ENCODE peak calls at places on chromosome 2, in six cellular contexts. One of them, this sample, is unnamed.

GRCh38 chr2:240965296-240965904 is 33.0 kb upstream of the SNED1 start:
- DNase-seq in A549: no peak
- DNase-seq in heart left ventricle: peak
- DNase-seq in naive thymus-derived CD4-positive, alpha-beta T cell: peak
- DNase-seq in CD8-positive, alpha-beta memory T cell: no peak
- DNase-seq in transverse colon: peak
- DNase-seq in this sample: peak

GRCh38 chr2:100262555-100263320 is 59.6 kb downstream of the LONRF2 start:
- DNase-seq in A549: peak
- DNase-seq in heart left ventricle: peak
- DNase-seq in naive thymus-derived CD4-positive, alpha-beta T cell: peak
- DNase-seq in CD8-positive, alpha-beta memory T cell: peak
- DNase-seq in transverse colon: peak
- DNase-seq in this sample: peak

GRCh38 chr2:7573166-7573845 is 656.1 kb downstream of the RNF144A start:
- DNase-seq in A549: no peak
- DNase-seq in heart left ventricle: no peak
- DNase-seq in naive thymus-derived CD4-positive, alpha-beta T cell: no peak
- DNase-seq in CD8-positive, alpha-beta memory T cell: no peak
- DNase-seq in transverse colon: no peak
- DNase-seq in this sample: no peak

GRCh38 chr2:223594259-223594658 is 7.9 kb downstream of the SCG2 start:
- DNase-seq in A549: no peak
- DNase-seq in heart left ventricle: no peak
- DNase-seq in naive thymus-derived CD4-positive, alpha-beta T cell: no peak
- DNase-seq in CD8-positive, alpha-beta memory T cell: no peak
- DNase-seq in transverse colon: no peak
- DNase-seq in this sample: no peak

GRCh38 chr2:219099319-219099718 is 38.6 kb upstream of the IHH start:
- DNase-seq in A549: no peak
- DNase-seq in heart left ventricle: no peak
- DNase-seq in naive thymus-derived CD4-positive, alpha-beta T cell: no peak
- DNase-seq in CD8-positive, alpha-beta memory T cell: no peak
- DNase-seq in transverse colon: no peak
- DNase-seq in this sample: no peak

GRCh38 chr2:64913357-64913869 is 75.8 kb upstream of the SLC1A4 start:
- DNase-seq in A549: no peak
- DNase-seq in heart left ventricle: no peak
- DNase-seq in naive thymus-derived CD4-positive, alpha-beta T cell: no peak
- DNase-seq in CD8-positive, alpha-beta memory T cell: no peak
- DNase-seq in transverse colon: peak
- DNase-seq in this sample: no peak

GRCh38 chr2:127161176-127162136 is 54.5 kb upstream of the BIN1 start:
- DNase-seq in A549: no peak
- DNase-seq in heart left ventricle: no peak
- DNase-seq in naive thymus-derived CD4-positive, alpha-beta T cell: no peak
- DNase-seq in CD8-positive, alpha-beta memory T cell: no peak
- DNase-seq in transverse colon: no peak
- DNase-seq in this sample: no peak

GRCh38 chr2:95530734-95531133 is 46.2 kb upstream of the TRIM43B start:
- DNase-seq in A549: no peak
- DNase-seq in heart left ventricle: no peak
- DNase-seq in naive thymus-derived CD4-positive, alpha-beta T cell: no peak
- DNase-seq in CD8-positive, alpha-beta memory T cell: no peak
- DNase-seq in transverse colon: no peak
- DNase-seq in this sample: no peak

GRCh38 chr2:14743883-14744282 is 111.4 kb downstream of the LRATD1 start:
- DNase-seq in A549: no peak
- DNase-seq in heart left ventricle: no peak
- DNase-seq in naive thymus-derived CD4-positive, alpha-beta T cell: no peak
- DNase-seq in CD8-positive, alpha-beta memory T cell: no peak
- DNase-seq in transverse colon: no peak
- DNase-seq in this sample: no peak

GRCh38 chr2:240254337-240255164 is 114.1 kb upstream of the OTOS start:
- DNase-seq in A549: no peak
- DNase-seq in heart left ventricle: no peak
- DNase-seq in naive thymus-derived CD4-positive, alpha-beta T cell: no peak
- DNase-seq in CD8-positive, alpha-beta memory T cell: no peak
- DNase-seq in transverse colon: no peak
- DNase-seq in this sample: no peak

GRCh38 chr2:72367530-72368225 is 220.0 kb upstream of the CYP26B1 start:
- DNase-seq in A549: peak
- DNase-seq in heart left ventricle: peak
- DNase-seq in naive thymus-derived CD4-positive, alpha-beta T cell: no peak
- DNase-seq in CD8-positive, alpha-beta memory T cell: no peak
- DNase-seq in transverse colon: peak
- DNase-seq in this sample: peak

GRCh38 chr2:219473511-219473910 is 25.2 kb upstream of the GMPPA start:
- DNase-seq in A549: no peak
- DNase-seq in heart left ventricle: no peak
- DNase-seq in naive thymus-derived CD4-positive, alpha-beta T cell: no peak
- DNase-seq in CD8-positive, alpha-beta memory T cell: no peak
- DNase-seq in transverse colon: no peak
- DNase-seq in this sample: no peak

GRCh38 chr2:86337235-86338099 is at the start of gene REEP1:
- DNase-seq in A549: peak
- DNase-seq in heart left ventricle: peak
- DNase-seq in naive thymus-derived CD4-positive, alpha-beta T cell: no peak
- DNase-seq in CD8-positive, alpha-beta memory T cell: no peak
- DNase-seq in transverse colon: no peak
- DNase-seq in this sample: peak

GRCh38 chr2:148527488-148528340 is 116.8 kb upstream of the EPC2 start:
- DNase-seq in A549: no peak
- DNase-seq in heart left ventricle: no peak
- DNase-seq in naive thymus-derived CD4-positive, alpha-beta T cell: no peak
- DNase-seq in CD8-positive, alpha-beta memory T cell: no peak
- DNase-seq in transverse colon: no peak
- DNase-seq in this sample: no peak

GRCh38 chr2:101296314-101296809 is 12.1 kb downstream of the RNF149 start:
- DNase-seq in A549: no peak
- DNase-seq in heart left ventricle: no peak
- DNase-seq in naive thymus-derived CD4-positive, alpha-beta T cell: no peak
- DNase-seq in CD8-positive, alpha-beta memory T cell: no peak
- DNase-seq in transverse colon: no peak
- DNase-seq in this sample: no peak

GRCh38 chr2:158973511-158973956 is 5.1 kb downstream of the TANC1 start:
- DNase-seq in A549: no peak
- DNase-seq in heart left ventricle: no peak
- DNase-seq in naive thymus-derived CD4-positive, alpha-beta T cell: no peak
- DNase-seq in CD8-positive, alpha-beta memory T cell: no peak
- DNase-seq in transverse colon: no peak
- DNase-seq in this sample: no peak

GRCh38 chr2:229130522-229130921 is 140.6 kb downstream of the PID1 start:
- DNase-seq in A549: no peak
- DNase-seq in heart left ventricle: no peak
- DNase-seq in naive thymus-derived CD4-positive, alpha-beta T cell: no peak
- DNase-seq in CD8-positive, alpha-beta memory T cell: no peak
- DNase-seq in transverse colon: no peak
- DNase-seq in this sample: no peak

GRCh38 chr2:98903064-98903355 is 33.0 kb downstream of the CRACDL start:
- DNase-seq in A549: no peak
- DNase-seq in heart left ventricle: no peak
- DNase-seq in naive thymus-derived CD4-positive, alpha-beta T cell: no peak
- DNase-seq in CD8-positive, alpha-beta memory T cell: no peak
- DNase-seq in transverse colon: no peak
- DNase-seq in this sample: no peak

GRCh38 chr2:115549731-115550130 is 1107.3 kb downstream of the DPP10 start:
- DNase-seq in A549: no peak
- DNase-seq in heart left ventricle: no peak
- DNase-seq in naive thymus-derived CD4-positive, alpha-beta T cell: no peak
- DNase-seq in CD8-positive, alpha-beta memory T cell: no peak
- DNase-seq in transverse colon: no peak
- DNase-seq in this sample: no peak

GRCh38 chr2:17589406-17590035 is 49.0 kb downstream of the VSNL1 start:
- DNase-seq in A549: no peak
- DNase-seq in heart left ventricle: no peak
- DNase-seq in naive thymus-derived CD4-positive, alpha-beta T cell: no peak
- DNase-seq in CD8-positive, alpha-beta memory T cell: no peak
- DNase-seq in transverse colon: no peak
- DNase-seq in this sample: no peak

GRCh38 chr2:129859141-129859540 is 120.3 kb upstream of the RAB6C start:
- DNase-seq in A549: no peak
- DNase-seq in heart left ventricle: no peak
- DNase-seq in naive thymus-derived CD4-positive, alpha-beta T cell: no peak
- DNase-seq in CD8-positive, alpha-beta memory T cell: no peak
- DNase-seq in transverse colon: no peak
- DNase-seq in this sample: no peak

GRCh38 chr2:10419553-10420257 is 28.4 kb downstream of the ODC1 start:
- DNase-seq in A549: no peak
- DNase-seq in heart left ventricle: no peak
- DNase-seq in naive thymus-derived CD4-positive, alpha-beta T cell: no peak
- DNase-seq in CD8-positive, alpha-beta memory T cell: no peak
- DNase-seq in transverse colon: no peak
- DNase-seq in this sample: no peak

GRCh38 chr2:37857485-37858196 is 67.4 kb upstream of the RMDN2 start:
- DNase-seq in A549: no peak
- DNase-seq in heart left ventricle: no peak
- DNase-seq in naive thymus-derived CD4-positive, alpha-beta T cell: no peak
- DNase-seq in CD8-positive, alpha-beta memory T cell: no peak
- DNase-seq in transverse colon: no peak
- DNase-seq in this sample: no peak
- H3K27ac ChIP-seq in A549: no peak
- H3K27ac ChIP-seq in heart left ventricle: peak
- H3K27ac ChIP-seq in naive thymus-derived CD4-positive, alpha-beta T cell: no peak
- H3K27ac ChIP-seq in CD8-positive, alpha-beta memory T cell: no peak
- H3K27ac ChIP-seq in transverse colon: peak
- H3K27ac ChIP-seq in this sample: no peak

DNA sequence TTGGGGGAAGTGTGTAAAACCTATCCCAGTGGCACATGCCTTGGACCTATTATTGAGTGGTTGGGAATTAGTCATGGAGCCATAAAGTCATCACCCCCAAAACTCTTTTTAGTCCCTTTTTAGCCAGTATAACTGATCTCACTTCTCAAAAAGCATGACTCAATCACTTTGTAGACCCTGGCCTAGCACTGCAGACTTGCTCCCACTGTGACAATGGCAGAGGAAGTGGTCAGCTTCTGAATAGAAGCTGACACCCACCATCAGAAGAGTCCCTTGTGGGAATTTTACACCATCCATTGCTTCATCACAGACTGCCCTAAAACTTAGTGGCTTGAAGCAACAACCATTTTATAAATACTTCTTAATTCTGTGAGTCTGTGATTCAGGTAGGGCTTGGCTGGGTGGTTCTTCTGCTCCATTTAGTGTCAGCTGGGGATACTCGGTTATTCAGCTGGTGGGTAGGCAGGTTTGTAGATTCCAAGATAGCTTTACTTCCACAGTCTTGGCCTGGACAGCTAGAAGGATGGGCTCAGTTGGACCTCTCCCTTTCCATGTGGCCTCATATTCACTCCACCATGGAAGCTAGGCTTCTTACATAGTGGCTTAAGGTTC is 10.8 kb upstream of the ITGA6 start:
- DNase-seq in A549: no peak
- DNase-seq in heart left ventricle: no peak
- DNase-seq in naive thymus-derived CD4-positive, alpha-beta T cell: no peak
- DNase-seq in CD8-positive, alpha-beta memory T cell: no peak
- DNase-seq in transverse colon: no peak
- DNase-seq in this sample: no peak
- H3K27ac ChIP-seq in A549: no peak
- H3K27ac ChIP-seq in heart left ventricle: no peak
- H3K27ac ChIP-seq in naive thymus-derived CD4-positive, alpha-beta T cell: no peak
- H3K27ac ChIP-seq in CD8-positive, alpha-beta memory T cell: no peak
- H3K27ac ChIP-seq in transverse colon: no peak
- H3K27ac ChIP-seq in this sample: no peak

GRCh38 chr2:24925815-24926214 is 5.8 kb upstream of the ADCY3 start:
- DNase-seq in A549: no peak
- DNase-seq in heart left ventricle: no peak
- DNase-seq in naive thymus-derived CD4-positive, alpha-beta T cell: no peak
- DNase-seq in CD8-positive, alpha-beta memory T cell: no peak
- DNase-seq in transverse colon: no peak
- DNase-seq in this sample: no peak

GRCh38 chr2:24928036-24928435 is 8.0 kb upstream of the ADCY3 start:
- DNase-seq in A549: no peak
- DNase-seq in heart left ventricle: no peak
- DNase-seq in naive thymus-derived CD4-positive, alpha-beta T cell: no peak
- DNase-seq in CD8-positive, alpha-beta memory T cell: no peak
- DNase-seq in transverse colon: no peak
- DNase-seq in this sample: no peak

GRCh38 chr2:24924732-24925131 is 4.7 kb upstream of the ADCY3 start:
- DNase-seq in A549: no peak
- DNase-seq in heart left ventricle: no peak
- DNase-seq in naive thymus-derived CD4-positive, alpha-beta T cell: no peak
- DNase-seq in CD8-positive, alpha-beta memory T cell: no peak
- DNase-seq in transverse colon: no peak
- DNase-seq in this sample: no peak

GRCh38 chr2:24926602-24927252 is 6.7 kb upstream of the ADCY3 start:
- DNase-seq in A549: no peak
- DNase-seq in heart left ventricle: peak
- DNase-seq in naive thymus-derived CD4-positive, alpha-beta T cell: peak
- DNase-seq in CD8-positive, alpha-beta memory T cell: no peak
- DNase-seq in transverse colon: peak
- DNase-seq in this sample: peak

DNA sequence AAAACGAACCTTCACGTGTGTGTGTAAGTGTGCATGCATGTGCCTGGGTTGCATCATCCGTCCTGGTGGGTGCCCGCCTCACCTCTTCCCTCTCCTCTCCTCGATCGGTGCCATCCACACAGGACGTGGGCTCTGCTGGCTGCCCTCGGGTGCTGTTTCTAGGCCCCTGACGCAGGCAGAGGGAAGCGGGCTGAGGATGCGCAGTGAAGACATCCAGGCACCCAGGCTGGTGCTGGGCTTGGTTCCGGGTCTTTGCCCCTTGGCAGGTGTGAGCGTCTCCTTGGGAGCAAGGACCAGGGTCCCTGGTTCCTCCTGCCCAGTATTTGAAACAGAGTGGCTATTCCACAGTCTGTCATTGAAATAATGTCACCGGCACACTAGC is 6.2 kb upstream of the ADCY3 start:
- DNase-seq in A549: no peak
- DNase-seq in heart left ventricle: no peak
- DNase-seq in naive thymus-derived CD4-positive, alpha-beta T cell: no peak
- DNase-seq in CD8-positive, alpha-beta memory T cell: no peak
- DNase-seq in transverse colon: no peak
- DNase-seq in this sample: peak
- H3K27ac ChIP-seq in A549: no peak
- H3K27ac ChIP-seq in heart left ventricle: peak
- H3K27ac ChIP-seq in naive thymus-derived CD4-positive, alpha-beta T cell: no peak
- H3K27ac ChIP-seq in CD8-positive, alpha-beta memory T cell: no peak
- H3K27ac ChIP-seq in transverse colon: peak
- H3K27ac ChIP-seq in this sample: no peak

GRCh38 chr2:113081458-113082210 is 13.9 kb downstream of the IL1F10 start:
- DNase-seq in A549: no peak
- DNase-seq in heart left ventricle: no peak
- DNase-seq in naive thymus-derived CD4-positive, alpha-beta T cell: no peak
- DNase-seq in CD8-positive, alpha-beta memory T cell: no peak
- DNase-seq in transverse colon: no peak
- DNase-seq in this sample: no peak

GRCh38 chr2:113083311-113083710 is 15.5 kb downstream of the IL1F10 start:
- DNase-seq in A549: no peak
- DNase-seq in heart left ventricle: no peak
- DNase-seq in naive thymus-derived CD4-positive, alpha-beta T cell: no peak
- DNase-seq in CD8-positive, alpha-beta memory T cell: no peak
- DNase-seq in transverse colon: no peak
- DNase-seq in this sample: no peak

GRCh38 chr2:113085542-113085941 is 17.8 kb downstream of the IL1F10 start:
- DNase-seq in A549: no peak
- DNase-seq in heart left ventricle: no peak
- DNase-seq in naive thymus-derived CD4-positive, alpha-beta T cell: no peak
- DNase-seq in CD8-positive, alpha-beta memory T cell: no peak
- DNase-seq in transverse colon: no peak
- DNase-seq in this sample: no peak

GRCh38 chr2:113088173-113088992 is 20.6 kb downstream of the IL1F10 start:
- DNase-seq in A549: no peak
- DNase-seq in heart left ventricle: no peak
- DNase-seq in naive thymus-derived CD4-positive, alpha-beta T cell: no peak
- DNase-seq in CD8-positive, alpha-beta memory T cell: no peak
- DNase-seq in transverse colon: no peak
- DNase-seq in this sample: no peak

GRCh38 chr2:113084249-113085000 is 16.7 kb downstream of the IL1F10 start:
- DNase-seq in A549: no peak
- DNase-seq in heart left ventricle: no peak
- DNase-seq in naive thymus-derived CD4-positive, alpha-beta T cell: no peak
- DNase-seq in CD8-positive, alpha-beta memory T cell: no peak
- DNase-seq in transverse colon: no peak
- DNase-seq in this sample: no peak
- H3K27ac ChIP-seq in A549: no peak
- H3K27ac ChIP-seq in heart left ventricle: no peak
- H3K27ac ChIP-seq in naive thymus-derived CD4-positive, alpha-beta T cell: no peak
- H3K27ac ChIP-seq in CD8-positive, alpha-beta memory T cell: no peak
- H3K27ac ChIP-seq in transverse colon: no peak
- H3K27ac ChIP-seq in this sample: no peak